ENCODE peak calls at places on chromosomes 16 and 17, in five cellular contexts. H is GM04504; T is A673; D is activated effector memory CD4-positive, alpha-beta T cell treated with anti-CD3 and anti-CD28 coated beads, Interleukin-2, amount 50 U/mL, for 16 hours; I is HCEC 1CT. M is an unnamed sample.
A peak's percentile ranks its signal among the peaks of the same experiment; 100 is the strongest.

GRCh38 chr17:28901866-28902818 is 737 bp downstream of the DHRS13 start:
- DNase-seq in H (no peak), T (peak; percentile 67), I (no peak), D (peak; percentile 83), M (no peak)

GRCh38 chr16:2692251-2692947 is 10.1 kb downstream of the KCTD5 start:
- DNase-seq in I (no peak), D (no peak), T (no peak), H (no peak), M (no peak)

GRCh38 chr17:76032073-76032779 is 5.1 kb upstream of the EVPL start:
- DNase-seq in D (no peak), H (no peak), T (peak; percentile 83), I (no peak), M (no peak)

GRCh38 chr16:24348511-24349290 is 92.6 kb downstream of the CACNG3 start:
- DNase-seq in D (no peak), I (no peak), T (no peak), H (no peak), M (no peak)

GRCh38 chr16:66950971-66951790 is 9.9 kb upstream of the CES3 start:
- DNase-seq in H (no peak), D (no peak), I (no peak), T (no peak), M (no peak)

GRCh38 chr17:81395600-81396277 is 482 bp downstream of the BAHCC1 start:
- DNase-seq in I (no peak), D (no peak), H (no peak), T (peak; percentile 52), M (no peak)

GRCh38 chr16:50562657-50563056 is 14.5 kb downstream of the NKD1 start:
- DNase-seq in T (no peak), H (no peak), I (no peak), D (no peak), M (no peak)

GRCh38 chr16:66275795-66276428 is 90.6 kb upstream of the CDH5 start:
- DNase-seq in I (peak; percentile 57), H (no peak), T (peak; percentile 83), D (peak; percentile 41), M (peak; percentile 67)

GRCh38 chr17:81440511-81441244 is 45.4 kb downstream of the BAHCC1 start:
- DNase-seq in H (no peak), D (no peak), I (no peak), T (peak; percentile 45), M (no peak)

GRCh38 chr17:1989135-1989534 is 36.0 kb downstream of the RTN4RL1 start:
- DNase-seq in T (no peak), H (peak; percentile 93), I (peak; percentile 94), D (no peak), M (peak; percentile 43)

GRCh38 chr17:72143245-72143644 is 22.4 kb downstream of the SOX9 start:
- DNase-seq in D (no peak), I (no peak), H (no peak), T (no peak), M (no peak)

GRCh38 chr17:29723283-29724047 is 100.8 kb upstream of the CORO6 start:
- DNase-seq in D (no peak), I (no peak), T (no peak), H (no peak), M (no peak)

GRCh38 chr17:62597920-62598319 is 29.6 kb upstream of the MRC2 start:
- DNase-seq in H (peak; percentile 58), T (no peak), D (no peak), I (peak; percentile 49), M (no peak)

GRCh38 chr17:2393954-2394749 is 6.7 kb downstream of the MNT start:
- DNase-seq in D (no peak), I (no peak), H (no peak), T (no peak), M (no peak)

GRCh38 chr16:77211880-77212735 is 12.9 kb downstream of the SYCE1L start:
- DNase-seq in H (no peak), I (no peak), D (peak; percentile 92), T (peak; percentile 59), M (no peak)

GRCh38 chr17:15261818-15262290 is 3.3 kb downstream of the PMP22 start:
- DNase-seq in D (no peak), H (no peak), T (peak; percentile 3), I (peak; percentile 20), M (no peak)

GRCh38 chr17:54860617-54861468 is 39.8 kb upstream of the TOM1L1 start:
- DNase-seq in D (no peak), T (no peak), H (no peak), I (no peak), M (no peak)

M was measured in astrocyte of the cerebellum.